ENCODE peak calls at places on chromosomes 16 and 17, in nine cellular contexts. I is left ventricle myocardium inferior; D is astrocyte; P is upper lobe of left lung; J is prostate gland; L is IMR-90; V is body of pancreas; T is fibroblast of lung; W is CD8-positive, alpha-beta T cell. E is an unnamed sample.

GRCh38 chr17:77508047-77508715 is 367.4 kb downstream of the SEC14L1 start:
- DNase-seq in J (no peak), D (no peak), I (no peak), V (no peak), T (no peak), W (no peak), P (no peak), L (no peak), E (no peak)

GRCh38 chr17:29945281-29945680 is 3.8 kb downstream of the EFCAB5 start:
- DNase-seq in P (no peak), V (no peak), I (no peak), L (no peak), D (no peak), T (no peak), J (no peak), W (no peak), E (no peak)

GRCh38 chr17:49029841-49030240 is 32.7 kb downstream of the IGF2BP1 start:
- DNase-seq in L (no peak), D (peak; percentile 54), V (no peak), P (no peak), I (no peak), J (no peak), W (no peak), T (peak; percentile 63), E (no peak)

GRCh38 chr17:43766413-43767052 is 7.9 kb upstream of the SOST start:
- DNase-seq in V (peak; percentile 75), J (peak; percentile 44), L (peak; percentile 51), D (peak; percentile 14), W (peak; percentile 68), P (peak; percentile 47), I (peak; percentile 57), T (peak; percentile 28), E (no peak)

GRCh38 chr16:22296225-22297113 is 740 bp upstream of the POLR3E start:
- DNase-seq in P (no peak), V (peak; percentile 52), I (no peak), J (no peak), T (no peak), L (no peak), W (no peak), D (no peak), E (no peak)

GRCh38 chr16:2019919-2020831 is 590 bp downstream of the NPW start:
- DNase-seq in D (no peak), W (no peak), J (no peak), T (no peak), L (no peak), I (no peak), P (no peak), V (no peak), E (no peak)

GRCh38 chr17:78092794-78093324 is 35.7 kb downstream of the TMC6 start:
- DNase-seq in W (no peak), J (no peak), L (no peak), I (no peak), V (no peak), T (no peak), P (no peak), D (no peak), E (no peak)

GRCh38 chr17:78325076-78325712 is 34.7 kb downstream of the SOCS3 start:
- DNase-seq in V (no peak), T (peak; percentile 73), P (peak; percentile 47), J (no peak), I (peak; percentile 70), D (peak; percentile 61), L (peak; percentile 61), W (no peak), E (no peak)

GRCh38 chr17:77206557-77206956 is 65.8 kb downstream of the SEC14L1 start:
- DNase-seq in P (no peak), D (no peak), W (no peak), V (no peak), L (peak; percentile 10), J (no peak), I (no peak), T (no peak), E (no peak)

GRCh38 chr16:65392831-65393565 is 271.1 kb upstream of the CDH11 start:
- DNase-seq in T (peak; percentile 76), J (no peak), I (no peak), V (no peak), W (no peak), P (no peak), L (no peak), D (peak; percentile 69), E (no peak)

GRCh38 chr17:47717845-47718621 is 15.0 kb upstream of the TBX21 start:
- DNase-seq in V (no peak), W (no peak), J (no peak), I (no peak), P (no peak), D (peak; percentile 25), L (no peak), T (peak; percentile 54), E (no peak)

GRCh38 chr17:59651346-59651745 is 31.7 kb downstream of the CLTC start:
- DNase-seq in P (no peak), T (peak; percentile 70), D (peak; percentile 64), W (no peak), J (no peak), V (no peak), L (peak; percentile 11), I (no peak), E (no peak)

GRCh38 chr16:2467301-2468141 is 3.6 kb upstream of the NTN3 start:
- DNase-seq in L (peak; percentile 72), I (peak; percentile 80), W (no peak), J (peak; percentile 61), P (no peak), V (peak; percentile 81), T (peak; percentile 72), D (peak; percentile 57), E (no peak)

GRCh38 chr16:57957396-57958392 is 13.2 kb downstream of the CNGB1 start:
- DNase-seq in D (no peak), T (no peak), L (no peak), V (no peak), I (no peak), J (no peak), W (no peak), P (no peak), E (no peak)

GRCh38 chr16:84407588-84408313 is 39.4 kb downstream of the ATP2C2 start:
- DNase-seq in T (no peak), I (no peak), W (no peak), L (no peak), V (no peak), J (peak; percentile 59), D (no peak), P (no peak), E (no peak)

GRCh38 chr16:72794319-72794718 is 253.6 kb downstream of the ZFHX3 start:
- DNase-seq in L (no peak), V (no peak), D (no peak), J (no peak), I (no peak), P (no peak), T (no peak), W (no peak), E (no peak)

GRCh38 chr17:64096037-64096436 is 33.9 kb downstream of the ERN1 start:
- DNase-seq in L (no peak), I (no peak), J (no peak), P (no peak), V (no peak), W (no peak), T (no peak), D (no peak), E (no peak)

GRCh38 chr17:54870671-54871175 is 29.9 kb upstream of the TOM1L1 start:
- DNase-seq in T (no peak), W (no peak), D (no peak), P (no peak), V (no peak), I (no peak), J (no peak), L (no peak), E (no peak)

GRCh38 chr17:199806-200603 is 18.6 kb upstream of the DOC2B start:
- DNase-seq in I (no peak), V (peak; percentile 88), J (no peak), L (no peak), W (no peak), T (no peak), D (no peak), P (peak; percentile 54), E (no peak)
- H3K4me3 ChIP-seq in I (peak overlapping the region; percentile 40), V (no peak overlapping the region), J (no peak overlapping the region), L (no peak overlapping the region), W (no peak overlapping the region), T (no peak overlapping the region), D (no peak overlapping the region), P (no peak overlapping the region), E (no peak overlapping the region)

GRCh38 chr17:5181509-5182305 is 10.0 kb downstream of the ZNF594 start:
- DNase-seq in L (no peak), P (no peak), I (no peak), T (no peak), W (no peak), D (no peak), J (no peak), V (no peak), E (no peak)

GRCh38 chr17:5182597-5183409 is 8.9 kb downstream of the ZNF594 start:
- DNase-seq in V (no peak), W (no peak), P (no peak), I (no peak), D (no peak), L (no peak), J (no peak), T (no peak), E (no peak)

GRCh38 chr17:5184284-5184683 is 7.4 kb downstream of the ZNF594 start:
- DNase-seq in D (no peak), T (no peak), P (no peak), W (no peak), I (no peak), V (no peak), J (no peak), L (no peak), E (no peak)

GRCh38 chr17:5179003-5179402 is 12.7 kb downstream of the ZNF594 start:
- DNase-seq in J (no peak), T (no peak), I (no peak), W (no peak), P (no peak), D (no peak), L (no peak), V (no peak), E (no peak)

DNA sequence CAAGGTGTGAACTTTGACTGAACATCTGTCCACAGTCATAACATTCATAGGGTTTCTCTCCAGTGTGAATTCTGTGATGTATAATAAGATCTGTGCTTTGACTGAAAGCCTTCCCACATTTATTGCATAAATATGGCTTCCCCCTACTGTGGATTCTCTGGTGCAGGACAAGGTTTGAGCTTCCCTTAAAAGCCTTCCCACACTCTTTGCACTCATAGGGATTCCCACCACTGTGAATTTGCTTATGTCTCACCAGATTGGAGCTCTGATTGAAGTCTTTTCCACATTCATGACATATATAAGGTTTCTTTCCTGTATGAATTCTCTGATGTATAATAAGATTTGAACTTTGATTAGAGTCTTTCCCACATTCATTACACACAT is 8.3 kb downstream of the ZNF594 start:
- DNase-seq in W (no peak), T (no peak), I (no peak), P (no peak), V (no peak), D (no peak), J (no peak), L (no peak), E (no peak)
- H3K9me3 ChIP-seq in W (peaks cover 41% of the 10 kb centered on the region), T (peaks cover 6% of the 10 kb centered on the region), I (peaks cover 100% of the 10 kb centered on the region), P (peaks cover 97% of the 10 kb centered on the region), V (peaks cover 84% of the 10 kb centered on the region), D (peaks cover 79% of the 10 kb centered on the region), J (peaks cover 18% of the 10 kb centered on the region), L (peaks cover 77% of the 10 kb centered on the region), E (peaks cover 76% of the 10 kb centered on the region)

GRCh38 chr17:6468051-6468790 is 24.0 kb downstream of the PIMREG start:
- DNase-seq in I (no peak), J (no peak), P (no peak), T (no peak), D (no peak), W (no peak), L (no peak), V (no peak), E (no peak)
- TF ChIP-seq CTCF in I (no peak), J (no peak), P (no peak), T (no peak), D (no peak), W (no peak), L (no peak), V (no peak), E (no peak)

GRCh38 chr17:72441899-72442298 is 321.1 kb downstream of the SOX9 start:
- DNase-seq in J (no peak), W (no peak), L (no peak), P (no peak), T (no peak), D (no peak), V (no peak), I (no peak), E (no peak)
- H3K4me3 ChIP-seq in J (no peak overlapping the region), W (no peak overlapping the region), L (no peak overlapping the region), P (no peak overlapping the region), T (no peak overlapping the region), D (no peak overlapping the region), V (no peak overlapping the region), I (no peak overlapping the region), E (no peak overlapping the region)